ENCODE peak calls at places on chromosomes 12 and 14, in seven cellular contexts. S is spleen, C is SK-N-SH, P is H1, K is HCT116, Y is GM12891, M is HL-60. L is an unnamed sample.

GRCh38 chr12:47272412-47273190 is 192.8 kb upstream of the AMIGO2 start:
- DNase-seq in Y (no peak), C (no peak), P (no peak), S (no peak), K (no peak), M (no peak), L (no peak)

GRCh38 chr14:51939727-51940126 is 49.6 kb upstream of the RTRAF start:
- DNase-seq in K (no peak), C (no peak), S (no peak), P (no peak), Y (no peak), M (no peak), L (peak)

GRCh38 chr14:64671591-64671990 is 32.6 kb upstream of the PLEKHG3 start:
- DNase-seq in C (peak), K (peak), S (no peak), M (no peak), Y (no peak), P (no peak), L (no peak)

GRCh38 chr12:109461846-109462766 is 15.0 kb downstream of the KCTD10 start:
- DNase-seq in Y (no peak), P (no peak), S (peak), K (no peak), M (no peak), C (peak), L (no peak)

GRCh38 chr12:84995646-84996045 is 40.4 kb downstream of the TSPAN19 start:
- DNase-seq in M (no peak), C (no peak), K (no peak), P (no peak), Y (no peak), S (no peak), L (no peak)

GRCh38 chr12:47973870-47974269 is 10.5 kb downstream of the TMEM106C start:
- DNase-seq in C (no peak), S (peak), K (no peak), M (no peak), Y (no peak), P (no peak), L (no peak)

GRCh38 chr12:118102070-118102469 is 1.7 kb downstream of the VSIG10 start:
- DNase-seq in P (no peak), K (peak), C (no peak), S (no peak), Y (no peak), M (no peak), L (no peak)

GRCh38 chr14:100830681-100831080 is 4.8 kb downstream of the MEG3 start:
- DNase-seq in P (no peak), Y (no peak), K (no peak), M (no peak), C (no peak), S (no peak), L (no peak)

GRCh38 chr14:100640481-100641273 is 53.5 kb upstream of the BEGAIN start:
- DNase-seq in C (no peak), P (no peak), K (no peak), M (no peak), S (peak), Y (peak), L (peak)

GRCh38 chr14:90444077-90444696 is 47.4 kb downstream of the CALM1 start:
- DNase-seq in K (no peak), C (no peak), Y (no peak), P (no peak), S (peak), M (no peak), L (no peak)

GRCh38 chr14:29755311-29756052 is 172.2 kb downstream of the PRKD1 start:
- DNase-seq in S (no peak), M (no peak), Y (no peak), C (no peak), K (no peak), P (no peak), L (no peak)

GRCh38 chr14:23366163-23366921 is 1.4 kb upstream of the EFS start:
- DNase-seq in K (no peak), M (no peak), S (peak), C (peak), P (no peak), Y (no peak), L (no peak)

GRCh38 chr12:95277139-95277538 is 59.5 kb downstream of the VEZT start:
- DNase-seq in Y (no peak), K (no peak), S (no peak), C (no peak), P (no peak), M (no peak), L (no peak)

GRCh38 chr14:105415481-105416428 is 3.9 kb upstream of the MTA1 start:
- DNase-seq in K (no peak), M (no peak), S (no peak), P (no peak), Y (no peak), C (no peak), L (no peak)

GRCh38 chr14:105412768-105413541 is 6.7 kb upstream of the MTA1 start:
- DNase-seq in S (no peak), Y (no peak), K (no peak), C (no peak), P (no peak), M (no peak), L (no peak)

GRCh38 chr14:105413542-105413886 is 6.1 kb upstream of the MTA1 start:
- DNase-seq in P (no peak), K (no peak), M (no peak), C (no peak), Y (no peak), S (no peak), L (no peak)

GRCh38 chr14:105416671-105417070 is 3.0 kb upstream of the MTA1 start:
- DNase-seq in M (no peak), P (no peak), S (no peak), Y (no peak), C (no peak), K (no peak), L (no peak)

GRCh38 chr14:105414456-105415371 is 4.9 kb upstream of the MTA1 start:
- DNase-seq in Y (peak), C (peak), M (peak), S (peak), P (no peak), K (no peak), L (no peak)
- TF ChIP-seq POLR2AphosphoS5 in Y (no peak), C (peak), M (no peak), S (peak), P (no peak), K (no peak), L (no peak)

GRCh38 chr12:93178154-93178878 is 199.4 kb upstream of the NUDT4 start:
- DNase-seq in S (no peak), Y (no peak), C (no peak), K (no peak), P (no peak), M (no peak), L (no peak)

GRCh38 chr12:93176166-93176565 is 201.6 kb upstream of the NUDT4 start:
- DNase-seq in C (no peak), Y (no peak), S (no peak), K (no peak), P (no peak), M (no peak), L (no peak)

GRCh38 chr12:93179792-93180191 is 197.9 kb upstream of the NUDT4 start:
- DNase-seq in M (no peak), C (no peak), Y (no peak), K (no peak), S (no peak), P (no peak), L (no peak)

GRCh38 chr12:93176610-93177126 is 201.1 kb upstream of the NUDT4 start:
- DNase-seq in P (no peak), K (no peak), M (no peak), S (no peak), Y (no peak), C (no peak), L (no peak)

DNA sequence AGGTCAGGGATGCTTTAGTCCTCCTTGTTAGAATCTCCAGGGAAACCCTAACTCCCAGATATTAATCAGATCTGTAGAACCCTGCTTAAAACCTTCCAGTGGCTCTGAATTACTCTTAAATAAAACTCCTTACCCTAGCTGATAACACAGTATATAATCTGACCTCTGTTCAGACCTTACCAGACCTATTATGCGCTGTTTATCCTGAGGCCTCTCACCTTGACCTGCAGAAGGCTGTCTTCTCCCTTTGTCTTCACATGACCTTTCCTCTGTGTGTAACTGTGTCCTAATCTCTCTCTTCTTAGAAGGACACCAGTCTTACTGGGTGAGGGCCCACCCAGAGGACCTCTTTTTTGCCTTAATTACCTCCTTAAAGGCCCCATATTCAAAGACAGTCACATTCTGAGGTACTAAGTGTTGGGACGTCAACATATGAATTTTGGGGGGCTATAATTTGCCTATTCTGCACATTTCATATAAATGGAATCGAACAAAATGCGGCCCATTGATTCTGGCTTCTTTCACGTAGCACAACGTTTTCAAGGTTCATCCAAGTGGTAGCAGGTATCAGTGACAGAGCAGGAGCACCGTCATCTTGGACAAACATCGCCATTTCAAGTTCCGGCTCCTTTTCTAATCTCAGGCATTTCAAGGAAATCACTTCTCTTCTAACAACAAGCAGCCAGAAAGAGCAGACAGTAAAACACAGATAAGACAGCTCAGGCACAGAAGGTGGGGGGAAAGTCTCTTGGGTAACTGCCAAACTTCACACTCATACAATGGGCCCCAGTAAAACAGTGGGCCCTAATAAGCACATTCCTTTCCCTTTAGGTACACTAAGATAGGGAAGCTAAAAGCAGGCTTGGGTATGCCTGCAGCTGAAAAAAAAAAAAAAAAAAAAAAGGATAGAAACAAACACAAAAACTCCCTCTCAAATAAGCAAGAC is 200.2 kb upstream of the NUDT4 start:
- DNase-seq in P (no peak), Y (no peak), M (no peak), C (no peak), S (no peak), K (no peak), L (no peak)
- TF ChIP-seq POLR2AphosphoS5 in P (no peak), Y (no peak), M (no peak), C (no peak), S (no peak), K (no peak), L (no peak)

GRCh38 chr14:21258889-21259787 is 10.1 kb downstream of the HNRNPC start:
- DNase-seq in S (no peak), Y (no peak), P (no peak), C (no peak), M (no peak), K (no peak), L (no peak)
- TF ChIP-seq POLR2AphosphoS5 in S (no peak), Y (peak), P (peak), C (no peak), M (peak), K (no peak), L (peak)

GRCh38 chr12:20643822-20644221 is 51.3 kb upstream of the SLCO1C1 start:
- DNase-seq in Y (no peak), M (no peak), P (no peak), K (no peak), S (no peak), C (no peak), L (no peak)

GRCh38 chr12:20641127-20641526 is 54.0 kb upstream of the SLCO1C1 start:
- DNase-seq in M (no peak), P (no peak), K (no peak), C (no peak), Y (no peak), S (no peak), L (no peak)

DNA sequence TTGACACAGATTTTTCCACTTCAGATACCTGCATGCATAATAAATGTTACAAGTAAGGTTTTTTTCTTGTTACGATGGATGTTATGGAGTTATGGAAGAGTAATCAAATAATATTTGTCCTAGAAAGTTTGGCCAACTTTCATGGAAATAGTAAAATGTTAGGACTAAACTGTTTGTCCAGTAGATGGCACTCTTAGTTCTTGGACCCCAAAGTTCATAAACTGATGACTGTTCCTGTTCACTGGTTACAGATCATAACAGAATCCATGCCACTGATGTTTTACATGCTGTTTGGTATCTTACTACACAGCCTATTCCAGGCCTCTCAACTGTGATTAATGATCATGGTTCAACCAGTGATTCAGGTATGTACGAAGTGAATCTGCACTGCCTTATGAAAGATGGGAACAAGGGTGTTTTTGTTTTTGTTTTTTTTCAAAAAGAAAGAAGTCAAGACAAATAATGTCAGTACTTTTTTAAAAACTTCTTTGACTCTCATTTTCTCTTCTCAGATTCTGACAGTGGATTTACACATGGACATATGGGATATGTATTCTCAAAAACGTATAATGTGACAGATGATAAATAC is 48.8 kb upstream of the SLCO1C1 start:
- DNase-seq in K (peak), Y (no peak), C (peak), S (no peak), P (no peak), M (no peak), L (no peak)
- TF ChIP-seq POLR2AphosphoS5 in K (no peak), Y (no peak), C (no peak), S (no peak), P (no peak), M (no peak), L (no peak)

DNA sequence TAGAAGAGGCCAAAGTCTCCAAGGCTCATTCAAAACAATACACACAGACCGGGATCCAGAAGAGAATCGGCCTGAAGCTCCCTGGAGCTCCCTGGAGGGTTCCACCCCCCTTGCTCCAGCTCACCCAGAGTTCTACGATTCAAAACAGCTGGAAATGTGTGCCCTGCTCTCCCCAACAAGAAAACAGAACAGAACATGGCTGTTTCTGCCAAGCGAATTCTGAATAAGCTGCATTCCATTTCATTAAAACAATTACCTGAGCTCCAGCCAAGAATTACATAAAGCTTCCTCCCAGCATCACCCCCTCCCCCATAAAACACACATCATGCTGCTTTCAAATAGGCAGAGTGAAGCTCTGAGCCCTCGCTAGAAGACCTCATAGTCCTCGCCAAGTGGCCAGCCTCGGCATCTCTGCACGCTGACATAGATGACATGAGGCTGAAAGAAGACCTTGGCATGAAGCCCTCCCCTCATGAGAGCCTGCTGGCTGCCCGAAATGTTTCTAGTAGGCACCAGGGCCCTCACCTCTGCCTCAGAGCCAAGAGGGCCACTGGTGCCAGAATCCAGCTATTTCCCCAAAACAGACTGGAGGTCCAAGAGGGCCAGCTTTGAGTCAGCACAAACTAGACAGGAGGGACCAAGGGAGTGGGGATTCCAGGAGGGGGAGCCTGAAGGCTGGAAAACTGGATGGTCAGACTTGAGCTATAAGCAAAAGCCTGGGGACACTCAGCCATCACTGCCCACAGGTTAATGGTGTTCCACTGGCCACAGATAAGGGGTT is 8.3 kb downstream of the PXN start:
- DNase-seq in P (no peak), K (no peak), M (no peak), C (peak), Y (no peak), S (no peak), L (no peak)
- TF ChIP-seq POLR2AphosphoS5 in P (no peak), K (no peak), M (no peak), C (peak), Y (no peak), S (no peak), L (no peak)

DNA sequence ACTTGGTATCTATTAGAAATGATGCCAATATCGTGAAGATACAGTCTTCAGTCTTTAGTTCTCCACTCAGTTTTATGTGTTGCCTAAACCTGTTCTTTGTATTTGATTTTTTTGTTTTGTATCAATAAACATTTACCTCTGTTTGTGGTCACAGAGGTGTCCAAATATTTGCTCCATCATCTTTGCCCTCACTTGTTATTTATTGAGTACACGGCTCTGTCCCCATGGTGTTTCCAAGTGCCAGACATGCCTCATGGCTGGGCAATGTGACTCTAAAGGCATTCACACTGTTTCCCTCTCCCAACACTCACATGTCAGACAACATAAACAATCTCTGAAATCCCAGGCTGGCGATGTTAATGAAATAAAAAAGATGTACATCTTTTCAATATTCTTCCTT is 680.8 kb downstream of the GALC start:
- DNase-seq in K (no peak), C (no peak), P (no peak), M (no peak), S (no peak), Y (no peak), L (no peak)
- TF ChIP-seq POLR2AphosphoS5 in K (no peak), C (no peak), P (no peak), M (no peak), S (no peak), Y (no peak), L (no peak)

DNA sequence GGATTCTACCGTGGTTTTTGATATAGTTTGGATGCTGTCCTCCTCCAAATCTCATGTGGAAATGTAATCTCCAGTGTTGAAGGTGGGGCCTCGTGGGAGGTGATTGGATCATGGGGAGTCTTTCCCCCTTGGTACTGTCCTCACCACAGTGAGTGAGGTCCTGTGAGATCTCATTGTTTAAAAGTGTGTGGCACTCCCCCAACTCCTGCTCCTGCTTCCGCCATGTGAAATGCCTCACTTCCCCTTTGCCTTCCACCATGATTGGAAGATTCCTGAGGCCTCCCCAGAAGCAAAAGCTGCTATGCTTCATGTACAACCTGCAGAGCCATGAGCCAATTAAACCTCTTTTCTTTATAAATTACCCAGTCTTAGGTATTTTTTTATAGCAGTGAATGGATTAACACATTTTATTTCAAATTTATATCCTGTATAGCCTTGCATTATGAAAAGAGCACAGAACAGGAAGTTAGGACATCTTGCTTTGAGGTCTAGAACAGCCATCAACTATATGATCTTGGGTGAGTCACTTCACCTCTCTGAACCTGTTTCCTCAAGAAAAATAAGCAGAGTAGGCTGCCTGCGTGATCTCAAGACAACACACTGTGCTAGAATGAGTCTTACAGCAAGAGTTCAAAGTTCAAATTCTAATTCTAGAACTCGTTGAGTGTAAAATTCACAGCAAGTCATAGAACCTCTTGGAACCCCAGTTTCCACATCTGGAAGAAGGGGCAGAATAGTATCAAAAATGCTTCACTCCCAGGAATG is 160.9 kb upstream of the EEA1 start:
- DNase-seq in S (no peak), C (no peak), K (peak), M (peak), P (no peak), Y (no peak), L (no peak)
- TF ChIP-seq POLR2AphosphoS5 in S (no peak), C (no peak), K (no peak), M (no peak), P (no peak), Y (no peak), L (no peak)

GRCh38 chr12:99079811-99080210 is 434.7 kb downstream of the APAF1 start:
- DNase-seq in S (no peak), K (no peak), P (no peak), M (no peak), Y (no peak), C (no peak), L (no peak)
- TF ChIP-seq POLR2AphosphoS5 in S (no peak), K (no peak), P (no peak), M (no peak), Y (no peak), C (no peak), L (no peak)

GRCh38 chr12:122500685-122501488 is at the start of gene ZCCHC8:
- DNase-seq in M (peak), Y (peak), K (peak), P (peak), C (peak), S (peak), L (peak)
- TF ChIP-seq POLR2AphosphoS5 in M (peak), Y (peak), K (peak), P (peak), C (peak), S (peak), L (peak)

L was measured in GM12878.